ENCODE peak calls at places on chromosomes 2 and 18, in ten cellular contexts. C is IMR-90, T is ovary, W is endodermal cell, A is upper lobe of right lung, N is iPS DF 6.9, J is esophagus squamous epithelium, K is cardiac muscle cell, I is Peyer's patch, Z is astrocyte. P is an unnamed sample.

GRCh38 chr2:163155279-163155883 is 316.8 kb upstream of the KCNH7 start:
- DNase-seq in K (peak; percentile 44), A (no peak), W (no peak), C (peak; percentile 35), Z (peak; percentile 13), J (no peak), T (no peak), I (no peak), N (peak; percentile 20), P (peak; percentile 10)

GRCh38 chr2:150596071-150596470 is 108.6 kb upstream of the RND3 start:
- DNase-seq in N (no peak), K (peak; percentile 45), J (no peak), A (no peak), T (no peak), W (no peak), Z (peak; percentile 85), C (peak; percentile 68), I (no peak), P (no peak)

GRCh38 chr18:32919799-32920198 is 147.0 kb upstream of the KLHL14 start:
- DNase-seq in N (peak; percentile 39), C (no peak), Z (peak; percentile 22), W (peak; percentile 87), I (no peak), A (no peak), J (peak; percentile 6), T (no peak), K (no peak), P (peak; percentile 22)

GRCh38 chr2:128793414-128793813 is 474.7 kb upstream of the HS6ST1 start:
- DNase-seq in A (peak; percentile 31), C (no peak), J (no peak), N (no peak), T (no peak), W (peak; percentile 22), Z (no peak), I (no peak), K (no peak), P (no peak)

GRCh38 chr2:64440831-64441230 is 13.1 kb upstream of the LGALSL start:
- DNase-seq in J (no peak), K (no peak), N (no peak), A (no peak), W (no peak), I (no peak), C (no peak), T (no peak), Z (no peak), P (no peak)

GRCh38 chr2:46337208-46337994 is 40.2 kb downstream of the EPAS1 start:
- DNase-seq in I (no peak), W (no peak), A (no peak), T (no peak), Z (no peak), J (no peak), N (no peak), C (no peak), K (no peak), P (no peak)

GRCh38 chr2:58680938-58681337 is 439.8 kb upstream of the FANCL start:
- DNase-seq in N (no peak), K (no peak), T (no peak), Z (no peak), I (no peak), C (no peak), A (no peak), J (no peak), W (no peak), P (no peak)

GRCh38 chr2:144854596-144854995 is 334.7 kb upstream of the ZEB2 start:
- DNase-seq in T (no peak), I (no peak), Z (no peak), N (no peak), J (no peak), W (no peak), K (no peak), A (no peak), C (no peak), P (no peak)

GRCh38 chr2:237262838-237263771 is 150.9 kb downstream of the COL6A3 start:
- DNase-seq in J (no peak), W (no peak), C (peak; percentile 89), N (no peak), Z (peak; percentile 74), A (no peak), T (no peak), I (no peak), K (peak; percentile 88), P (peak; percentile 77)

GRCh38 chr18:22800551-22800951 is 132.6 kb upstream of the RBBP8 start:
- DNase-seq in A (no peak), J (no peak), Z (no peak), W (no peak), K (peak; percentile 52), I (no peak), T (no peak), C (peak; percentile 28), N (no peak), P (no peak)

GRCh38 chr2:186992597-186992996 is 143.6 kb upstream of the ZSWIM2 start:
- DNase-seq in Z (no peak), N (no peak), C (no peak), A (no peak), T (no peak), K (no peak), I (no peak), W (no peak), J (no peak), P (no peak)

GRCh38 chr2:62196278-62196901 is 475 bp downstream of the B3GNT2 start:
- DNase-seq in A (peak; percentile 88), C (no peak), W (peak; percentile 86), J (no peak), Z (no peak), I (no peak), N (no peak), K (no peak), T (peak; percentile 63), P (no peak)

GRCh38 chr18:34921811-34922385 is 119.3 kb upstream of the MAPRE2 start:
- DNase-seq in N (no peak), T (no peak), W (no peak), I (no peak), A (no peak), K (no peak), Z (no peak), C (no peak), J (no peak), P (no peak)

GRCh38 chr2:60534034-60534393 is 19.4 kb downstream of the BCL11A start:
- DNase-seq in N (no peak), A (no peak), Z (no peak), K (no peak), I (no peak), C (no peak), W (peak; percentile 83), J (no peak), T (no peak), P (no peak)

GRCh38 chr2:118459425-118459824 is 371.2 kb downstream of the INSIG2 start:
- DNase-seq in T (no peak), W (no peak), N (no peak), J (no peak), Z (no peak), C (no peak), A (no peak), K (no peak), I (no peak), P (no peak)
- H3K27me3 ChIP-seq in T (no peaks in the 10 kb centered on the region), W (no peaks in the 10 kb centered on the region), N (no peaks in the 10 kb centered on the region), J (no peaks in the 10 kb centered on the region), Z (no peaks in the 10 kb centered on the region), C (no peaks in the 10 kb centered on the region), A (peaks cover 12% of the 10 kb centered on the region), K (no peaks in the 10 kb centered on the region), I (no peaks in the 10 kb centered on the region), P (peaks cover 22% of the 10 kb centered on the region)

GRCh38 chr2:120550893-120551446 is 184.7 kb upstream of the GLI2 start:
- DNase-seq in W (no peak), J (no peak), N (no peak), K (no peak), Z (no peak), I (no peak), A (no peak), T (no peak), C (no peak), P (no peak)
- H3K27me3 ChIP-seq in W (peaks cover 33% of the 10 kb centered on the region), J (no peaks in the 10 kb centered on the region), N (peaks cover 4% of the 10 kb centered on the region), K (peaks cover 18% of the 10 kb centered on the region), Z (peaks cover 30% of the 10 kb centered on the region), I (no peaks in the 10 kb centered on the region), A (no peaks in the 10 kb centered on the region), T (no peaks in the 10 kb centered on the region), C (peaks cover 6% of the 10 kb centered on the region), P (peaks cover 7% of the 10 kb centered on the region)

GRCh38 chr18:76604642-76605240 is 109.7 kb upstream of the ZNF516 start:
- DNase-seq in T (no peak), W (no peak), K (no peak), A (no peak), J (no peak), N (no peak), Z (no peak), I (no peak), C (peak; percentile 28), P (peak; percentile 69)
- H3K27me3 ChIP-seq in T (no peaks in the 10 kb centered on the region), W (no peaks in the 10 kb centered on the region), K (no peaks in the 10 kb centered on the region), A (no peaks in the 10 kb centered on the region), J (no peaks in the 10 kb centered on the region), N (no peaks in the 10 kb centered on the region), Z (peaks cover 6% of the 10 kb centered on the region), I (no peaks in the 10 kb centered on the region), C (no peaks in the 10 kb centered on the region), P (no peaks in the 10 kb centered on the region)

GRCh38 chr2:3647246-3647645 is 10.8 kb upstream of the ALLC start:
- DNase-seq in Z (no peak), N (no peak), K (no peak), J (no peak), W (no peak), A (no peak), C (no peak), I (peak; percentile 14), T (no peak), P (no peak)

GRCh38 chr2:3649581-3649980 is 8.4 kb upstream of the ALLC start:
- DNase-seq in K (no peak), Z (no peak), I (peak; percentile 15), C (no peak), W (no peak), T (no peak), A (peak; percentile 58), N (no peak), J (no peak), P (no peak)

GRCh38 chr2:3645745-3646389 is 12.1 kb upstream of the ALLC start:
- DNase-seq in C (no peak), Z (no peak), A (peak; percentile 23), I (peak; percentile 11), N (no peak), K (no peak), J (no peak), T (peak; percentile 16), W (no peak), P (no peak)

GRCh38 chr2:3648652-3649177 is 9.3 kb upstream of the ALLC start:
- DNase-seq in J (no peak), N (no peak), Z (no peak), A (no peak), W (no peak), C (no peak), K (no peak), T (no peak), I (peak; percentile 19), P (no peak)

DNA sequence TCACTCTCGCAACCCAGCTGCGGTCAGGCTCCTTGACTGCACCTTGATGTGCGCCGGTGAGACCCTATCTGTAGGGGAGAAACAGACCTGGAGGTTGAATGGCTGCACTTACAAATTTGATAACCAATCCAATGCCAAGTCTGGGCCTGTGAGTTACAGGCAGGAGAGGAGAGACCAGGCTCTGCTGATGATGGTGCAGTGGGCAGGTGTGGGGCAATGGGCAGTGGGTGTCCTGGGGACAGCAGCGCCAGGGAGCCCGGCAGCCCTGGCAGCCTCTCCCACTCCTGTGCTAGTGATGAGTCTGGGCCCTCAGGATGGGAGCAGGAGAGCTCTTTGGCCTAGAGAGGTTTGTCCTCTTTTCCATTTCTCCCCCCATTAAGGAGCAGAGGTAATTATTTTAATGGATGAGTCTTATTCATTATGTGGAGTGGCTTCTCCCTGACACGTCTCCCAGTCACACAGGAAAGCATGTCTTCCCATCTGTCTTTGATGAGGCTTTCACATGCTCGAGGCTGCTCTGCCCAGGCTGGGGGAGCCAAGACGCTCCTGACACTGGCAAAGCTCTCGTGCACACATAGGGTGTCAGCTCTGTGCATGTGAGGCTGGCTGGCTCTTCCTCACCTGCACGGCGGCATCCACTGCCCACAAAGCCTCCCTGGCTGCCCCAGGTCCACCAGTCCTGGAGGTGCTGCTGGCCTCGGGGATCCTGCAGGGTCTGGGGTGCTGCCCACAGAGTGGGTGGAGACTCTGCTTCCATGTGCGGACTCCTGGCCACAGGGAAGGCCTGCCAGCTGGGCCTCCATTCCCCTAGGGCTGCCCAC is 10.0 kb upstream of the ALLC start:
- DNase-seq in N (no peak), W (no peak), I (peak; percentile 41), T (no peak), Z (no peak), C (no peak), A (no peak), J (no peak), K (no peak), P (no peak)
- H3K27me3 ChIP-seq in N (no peaks in the 10 kb centered on the region), W (peaks cover 8% of the 10 kb centered on the region), I (no peaks in the 10 kb centered on the region), T (no peaks in the 10 kb centered on the region), Z (peaks cover 2% of the 10 kb centered on the region), C (no peaks in the 10 kb centered on the region), A (no peaks in the 10 kb centered on the region), J (no peaks in the 10 kb centered on the region), K (no peaks in the 10 kb centered on the region), P (peaks cover 10% of the 10 kb centered on the region)

P was measured in foreskin keratinocyte.